ENCODE peak calls at places on chromosomes 3 and 15, in five cellular contexts. G is stimulated activated naive CD8-positive, alpha-beta T cell treated with anti-CD3 and anti-CD28 coated beads, Interleukin-15, amount 100 ng/mL, for 72 hours; V is fibroblast of the conjunctiva; Y is GM04504; F is T-cell. L is an unnamed sample.

GRCh38 chr3:30843950-30844349 is 50.5 kb downstream of the GADL1 start:
- DNase-seq in G (no peak), V (no peak), Y (no peak), F (no peak), L (no peak)

GRCh38 chr3:188106898-188107684 is 46.9 kb upstream of the LPP start:
- DNase-seq in G (no peak), V (no peak), Y (no peak), F (no peak), L (no peak)

GRCh38 chr3:14125193-14126016 is 553 bp downstream of the TMEM43 start:
- DNase-seq in G (peak), V (peak), Y (peak), F (peak), L (peak)

GRCh38 chr15:74307827-74308642 is 59.4 kb downstream of the CYP11A1 start:
- DNase-seq in G (peak), V (peak), Y (no peak), F (no peak), L (peak)

GRCh38 chr15:87610366-87610765 is 646.2 kb downstream of the NTRK3 start:
- DNase-seq in G (no peak), V (no peak), Y (no peak), F (no peak), L (peak)

GRCh38 chr3:151476344-151477018 is 15.6 kb upstream of the IGSF10 start:
- DNase-seq in G (no peak), V (no peak), Y (no peak), F (no peak), L (peak)

GRCh38 chr15:35293353-35294130 is 208.4 kb upstream of the NANOGP8 start:
- DNase-seq in G (no peak), V (peak), Y (peak), F (no peak), L (peak)

GRCh38 chr15:37078566-37078965 is 21.8 kb downstream of the MEIS2 start:
- DNase-seq in G (no peak), V (no peak), Y (no peak), F (no peak), L (no peak)

GRCh38 chr3:85554153-85554552 is 595.4 kb downstream of the CADM2 start:
- DNase-seq in G (no peak), V (no peak), Y (no peak), F (no peak), L (no peak)

GRCh38 chr15:60835974-60836373 is 357.0 kb upstream of the ICE2 start:
- DNase-seq in G (no peak), V (no peak), Y (peak), F (no peak), L (no peak)

GRCh38 chr15:79440355-79440908 is 8.3 kb downstream of the MINAR1 start:
- DNase-seq in G (no peak), V (no peak), Y (no peak), F (no peak), L (no peak)

GRCh38 chr3:51343918-51344687 is 41.0 kb upstream of the MANF start:
- DNase-seq in G (no peak), V (peak), Y (peak), F (no peak), L (no peak)

GRCh38 chr3:10602769-10603768 is 97.7 kb upstream of the ATP2B2 start:
- DNase-seq in G (peak), V (no peak), Y (no peak), F (peak), L (no peak)

GRCh38 chr3:116920836-116921596 is 211.4 kb downstream of the TUSC7 start:
- DNase-seq in G (no peak), V (no peak), Y (no peak), F (no peak), L (no peak)

GRCh38 chr15:38069506-38069905 is 135.1 kb downstream of the TMCO5A start:
- DNase-seq in G (no peak), V (peak), Y (peak), F (no peak), L (no peak)

GRCh38 chr15:32106401-32107381 is 76.4 kb downstream of the CHRNA7 start:
- DNase-seq in G (no peak), V (no peak), Y (no peak), F (no peak), L (no peak)

GRCh38 chr3:194198938-194199337 is 63.0 kb downstream of the HES1 start:
- DNase-seq in G (no peak), V (no peak), Y (no peak), F (no peak), L (no peak)

GRCh38 chr3:141399200-141399599 is 30.9 kb downstream of the ZBTB38 start:
- DNase-seq in G (no peak), V (no peak), Y (no peak), F (no peak), L (no peak)

GRCh38 chr3:160950954-160951353 is 154.2 kb downstream of the B3GALNT1 start:
- DNase-seq in G (no peak), V (no peak), Y (no peak), F (no peak), L (no peak)

GRCh38 chr3:73279-73678 is 123.3 kb upstream of the CHL1 start:
- DNase-seq in G (no peak), V (no peak), Y (no peak), F (no peak), L (no peak)

GRCh38 chr3:54069961-54070360 is 52.4 kb upstream of the CACNA2D3 start:
- DNase-seq in G (no peak), V (no peak), Y (no peak), F (no peak), L (no peak)

GRCh38 chr3:175316799-175317198 is 457.7 kb downstream of the NAALADL2 start:
- DNase-seq in G (no peak), V (no peak), Y (no peak), F (no peak), L (no peak)

GRCh38 chr15:65949482-65949881 is 80.2 kb downstream of the RAB11A start:
- DNase-seq in G (no peak), V (no peak), Y (no peak), F (no peak), L (no peak)

GRCh38 chr3:10502185-10502880 is 3.1 kb downstream of the ATP2B2 start:
- DNase-seq in G (no peak), V (no peak), Y (no peak), F (no peak), L (no peak)

GRCh38 chr15:38496151-38496550 is 42.2 kb downstream of the FAM98B start:
- DNase-seq in G (no peak), V (no peak), Y (no peak), F (no peak), L (no peak)

GRCh38 chr3:45729614-45730013 is 40.4 kb downstream of the SACM1L start:
- DNase-seq in G (no peak), V (no peak), Y (no peak), F (no peak), L (no peak)

GRCh38 chr3:38627956-38628355 is 21.5 kb downstream of the SCN5A start:
- DNase-seq in G (peak), V (no peak), Y (no peak), F (no peak), L (peak)

GRCh38 chr3:89682556-89682955 is 575.1 kb downstream of the EPHA3 start:
- DNase-seq in G (no peak), V (no peak), Y (no peak), F (no peak), L (no peak)

GRCh38 chr3:141959531-141959920 is 83.1 kb downstream of the ATP1B3 start:
- DNase-seq in G (no peak), V (no peak), Y (no peak), F (no peak), L (no peak)

GRCh38 chr15:77068633-77069032 is 2.3 kb downstream of the TSPAN3 start:
- DNase-seq in G (no peak), V (no peak), Y (no peak), F (no peak), L (no peak)

L was measured in K562.